ENCODE peak calls at places on chromosomes 6 and 20, in six cellular contexts. Q is effector memory CD4-positive, alpha-beta T cell; S is Karpas-422; I is activated T-cell treated with anti-CD3 and anti-CD28 coated beads for 1 hour; E is heart left ventricle; B is MCF 10A. W is an unnamed sample.

GRCh38 chr20:15708984-15709598 is 864.2 kb downstream of the KIF16B start:
- DNase-seq in E (no peak), B (peak), I (peak), Q (no peak), S (peak), W (peak)

GRCh38 chr6:7051780-7052440 is 55.9 kb upstream of the RREB1 start:
- DNase-seq in I (peak), Q (peak), S (no peak), B (no peak), E (peak), W (peak)

GRCh38 chr6:119124079-119124824 is 45.8 kb upstream of the FAM184A start:
- DNase-seq in B (no peak), E (no peak), Q (no peak), S (no peak), I (no peak), W (no peak)

GRCh38 chr6:14670806-14671205 is 553.2 kb downstream of the CD83 start:
- DNase-seq in S (no peak), B (no peak), E (no peak), Q (no peak), I (no peak), W (no peak)

GRCh38 chr6:13011612-13012146 is 295.1 kb downstream of the PHACTR1 start:
- DNase-seq in Q (no peak), B (no peak), S (no peak), E (no peak), I (no peak), W (no peak)

GRCh38 chr6:16480780-16481179 is 242.4 kb downstream of the GMPR start:
- DNase-seq in E (no peak), I (no peak), S (no peak), B (no peak), Q (no peak), W (no peak)

GRCh38 chr6:114040871-114041270 is 69.9 kb upstream of the HDAC2 start:
- DNase-seq in B (no peak), S (no peak), Q (no peak), E (no peak), I (no peak), W (no peak)

GRCh38 chr6:79543886-79544285 is 6.7 kb upstream of the LCA5 start:
- DNase-seq in E (no peak), Q (no peak), S (no peak), I (no peak), B (no peak), W (no peak)

GRCh38 chr6:52759085-52759484 is 4.2 kb downstream of the GSTA2 start:
- DNase-seq in E (no peak), I (no peak), B (no peak), Q (no peak), S (no peak), W (no peak)

GRCh38 chr6:139313229-139313628 is 21.4 kb upstream of the TXLNB start:
- DNase-seq in E (no peak), S (no peak), B (no peak), Q (no peak), I (no peak), W (no peak)

GRCh38 chr20:12970372-12970821 is 38.4 kb upstream of the SPTLC3 start:
- DNase-seq in Q (no peak), E (no peak), B (peak), I (no peak), S (peak), W (no peak)

W was measured in sciatic nerve.